ENCODE peak calls at places on chromosomes 3 and 15, in four cellular contexts. S is A549, G is K562, E is H1. I is an unnamed sample.

GRCh38 chr3:183299976-183300375 is 46.9 kb downstream of the B3GNT5 start:
- DNase-seq in G (no peak), E (no peak), S (no peak), I (no peak)

GRCh38 chr15:91264651-91265351 is 164.7 kb downstream of the SV2B start:
- DNase-seq in S (no peak), G (no peak), E (no peak), I (no peak)

GRCh38 chr3:99690761-99691369 is 52.5 kb downstream of the COL8A1 start:
- DNase-seq in S (no peak), E (no peak), G (no peak), I (no peak)

GRCh38 chr3:127671523-127672428 is 976 bp upstream of the ABTB1 start:
- DNase-seq in G (peak), S (no peak), E (peak), I (no peak)

GRCh38 chr3:183958775-183959174 is 58.9 kb downstream of the ABCC5 start:
- DNase-seq in E (no peak), G (no peak), S (no peak), I (no peak)

GRCh38 chr3:4584537-4585249 is 91.5 kb downstream of the ITPR1 start:
- DNase-seq in E (no peak), S (no peak), G (no peak), I (no peak)

GRCh38 chr15:68383161-68384074 is 48.5 kb downstream of the ITGA11 start:
- DNase-seq in S (peak), E (peak), G (peak), I (peak)

GRCh38 chr3:18246336-18247060 is 178.6 kb downstream of the SATB1 start:
- DNase-seq in G (no peak), E (no peak), S (no peak), I (no peak)

GRCh38 chr3:181326637-181327223 is 337.2 kb upstream of the DNAJC19 start:
- DNase-seq in E (no peak), G (peak), S (peak), I (peak)

GRCh38 chr15:55868707-55869106 is 124.7 kb downstream of the NEDD4 start:
- DNase-seq in S (peak), E (no peak), G (no peak), I (peak)

GRCh38 chr3:127820221-127820870 is 2.0 kb downstream of the MGLL start:
- DNase-seq in S (peak), E (no peak), G (no peak), I (no peak)

GRCh38 chr3:71710906-71711494 is 14.2 kb downstream of the EIF4E3 start:
- DNase-seq in S (peak), G (peak), E (no peak), I (peak)

GRCh38 chr3:21117397-21117796 is 633.6 kb downstream of the ZNF385D start:
- DNase-seq in G (no peak), E (no peak), S (no peak), I (no peak)

GRCh38 chr3:49703443-49703927 is 14.1 kb downstream of the RNF123 start:
- DNase-seq in S (peak), G (peak), E (peak), I (peak)

GRCh38 chr3:14210843-14211594 is 32.4 kb downstream of the LSM3 start:
- DNase-seq in G (no peak), E (no peak), S (no peak), I (no peak)

GRCh38 chr3:178367817-178368617 is 168.2 kb upstream of the KCNMB2 start:
- DNase-seq in E (no peak), S (no peak), G (no peak), I (no peak)

GRCh38 chr3:60192297-60193114 is 1058.7 kb downstream of the FHIT start:
- DNase-seq in E (no peak), G (no peak), S (no peak), I (no peak)

GRCh38 chr3:141699349-141699748 is 38.7 kb upstream of the RNF7 start:
- DNase-seq in E (no peak), G (no peak), S (no peak), I (no peak)

GRCh38 chr3:102415553-102415952 is 19.3 kb upstream of the ZPLD1 start:
- DNase-seq in E (no peak), G (no peak), S (no peak), I (no peak)

GRCh38 chr3:150635526-150635925 is 32.4 kb downstream of the SELENOT start:
- DNase-seq in E (no peak), G (no peak), S (no peak), I (no peak)

GRCh38 chr3:184405075-184406060 is 25.5 kb downstream of the CHRD start:
- DNase-seq in E (no peak), G (no peak), S (no peak), I (no peak)

GRCh38 chr3:51686512-51687215 is 15.6 kb downstream of the TEX264 start:
- DNase-seq in E (no peak), G (peak), S (no peak), I (no peak)

GRCh38 chr15:100832178-100832942 is 47.3 kb upstream of the ALDH1A3 start:
- DNase-seq in G (no peak), S (no peak), E (no peak), I (no peak)

GRCh38 chr3:179544981-179545645 is 17.6 kb upstream of the ACTL6A start:
- DNase-seq in G (no peak), E (no peak), S (no peak), I (no peak)

GRCh38 chr15:34437687-34438086 is at the start of gene GOLGA8A:
- DNase-seq in G (peak), S (no peak), E (peak), I (peak)

GRCh38 chr3:26622634-26623408 is at the start of gene LRRC3B:
- DNase-seq in G (no peak), S (no peak), E (peak), I (no peak)

GRCh38 chr15:85414037-85414436 is 33.6 kb downstream of the AKAP13 start:
- DNase-seq in E (no peak), S (no peak), G (no peak), I (no peak)

GRCh38 chr15:85412956-85413854 is 32.8 kb downstream of the AKAP13 start:
- DNase-seq in E (no peak), S (peak), G (no peak), I (peak)

GRCh38 chr15:85414991-85415390 is 34.6 kb downstream of the AKAP13 start:
- DNase-seq in G (no peak), E (no peak), S (no peak), I (no peak)

GRCh38 chr15:85414495-85414894 is 34.1 kb downstream of the AKAP13 start:
- DNase-seq in S (peak), E (no peak), G (no peak), I (no peak)

GRCh38 chr15:85411992-85412538 is 31.7 kb downstream of the AKAP13 start:
- DNase-seq in E (no peak), G (no peak), S (no peak), I (peak)
- TF ChIP-seq CEBPB in E (no peak), G (no peak), S (no peak), I (no peak)

GRCh38 chr3:187739561-187740445 is 5.5 kb downstream of the BCL6 start:
- DNase-seq in S (peak), E (peak), G (peak), I (no peak)

GRCh38 chr3:187741403-187742350 is 3.6 kb downstream of the BCL6 start:
- DNase-seq in G (peak), S (peak), E (peak), I (peak)

GRCh38 chr3:187739125-187739560 is 6.1 kb downstream of the BCL6 start:
- DNase-seq in E (peak), G (no peak), S (no peak), I (no peak)

GRCh38 chr3:187742351-187743171 is 2.7 kb downstream of the BCL6 start:
- DNase-seq in S (no peak), G (no peak), E (no peak), I (no peak)

GRCh38 chr3:187740446-187741399 is 4.5 kb downstream of the BCL6 start:
- DNase-seq in S (peak), E (peak), G (peak), I (no peak)
- TF ChIP-seq PHF8 in S (no peak), E (no peak), G (no peak), I (peak)

GRCh38 chr3:15845475-15845874 is 47.7 kb upstream of the ANKRD28 start:
- DNase-seq in S (no peak), E (no peak), G (no peak), I (no peak)
- TF ChIP-seq CEBPB in S (no peak), E (no peak), G (no peak), I (no peak)

DNA sequence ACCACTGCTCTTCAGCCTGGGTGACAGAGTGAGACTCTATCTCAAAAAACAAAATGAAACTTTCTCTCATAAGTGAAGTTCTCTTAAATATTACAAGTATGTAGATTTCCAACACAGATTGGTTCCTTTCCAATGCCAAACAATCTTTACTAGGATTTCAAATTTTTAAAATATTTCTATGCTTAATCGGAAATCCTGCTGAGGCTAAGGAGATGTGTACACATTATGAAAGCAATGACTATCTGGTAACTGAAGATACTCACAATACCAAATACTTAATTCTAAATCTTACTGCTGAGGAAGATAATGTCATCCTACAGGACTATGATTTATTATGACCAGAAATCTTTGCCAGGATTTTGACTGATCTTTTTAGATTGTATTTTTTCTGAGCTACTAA is 255.6 kb upstream of the ZNF717 start:
- DNase-seq in E (no peak), G (no peak), S (no peak), I (no peak)
- TF ChIP-seq PHF8 in E (no peak), G (no peak), S (no peak), I (no peak)

DNA sequence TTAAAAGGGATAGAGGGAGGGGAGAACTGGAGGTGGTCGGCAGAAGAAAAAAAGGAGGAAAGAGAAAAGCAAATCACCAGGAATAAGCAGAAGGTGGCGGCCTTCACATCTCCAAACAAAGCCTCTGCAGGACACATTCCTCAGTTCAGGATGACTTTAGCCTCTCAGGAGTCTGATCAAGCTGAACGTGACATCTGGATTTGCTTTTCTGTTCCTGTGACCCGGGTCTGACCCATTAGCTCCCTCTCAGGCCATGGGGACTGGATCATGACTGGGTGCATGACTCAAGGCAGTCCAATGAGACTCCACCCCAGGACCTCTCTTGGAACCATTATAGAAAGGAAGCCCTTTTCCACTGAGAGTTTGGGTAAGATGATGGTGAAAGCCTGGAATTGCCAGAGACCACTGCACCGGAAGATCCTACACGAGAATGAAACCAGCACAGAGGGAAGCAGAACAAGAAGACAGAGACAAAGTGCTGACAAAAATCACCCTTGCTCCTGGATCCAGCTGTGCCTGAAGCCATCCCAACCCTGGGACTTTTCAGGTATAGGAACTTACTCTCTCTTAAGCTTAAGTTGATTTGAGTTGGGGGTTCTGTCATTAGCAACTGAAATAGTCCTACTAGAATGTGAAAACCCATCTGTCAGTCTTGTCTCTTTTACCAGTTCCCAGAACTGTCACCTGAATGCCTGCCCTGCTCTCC is 45.4 kb upstream of the RAD18 start:
- DNase-seq in E (no peak), G (no peak), S (no peak), I (no peak)
- TF ChIP-seq CEBPB in E (no peak), G (no peak), S (no peak), I (no peak)

GRCh38 chr3:130850044-130850797 is 43.7 kb upstream of the ATP2C1 start:
- DNase-seq in E (no peak), S (peak), G (peak), I (no peak)
- TF ChIP-seq PHF8 in E (no peak), S (no peak), G (no peak), I (no peak)

DNA sequence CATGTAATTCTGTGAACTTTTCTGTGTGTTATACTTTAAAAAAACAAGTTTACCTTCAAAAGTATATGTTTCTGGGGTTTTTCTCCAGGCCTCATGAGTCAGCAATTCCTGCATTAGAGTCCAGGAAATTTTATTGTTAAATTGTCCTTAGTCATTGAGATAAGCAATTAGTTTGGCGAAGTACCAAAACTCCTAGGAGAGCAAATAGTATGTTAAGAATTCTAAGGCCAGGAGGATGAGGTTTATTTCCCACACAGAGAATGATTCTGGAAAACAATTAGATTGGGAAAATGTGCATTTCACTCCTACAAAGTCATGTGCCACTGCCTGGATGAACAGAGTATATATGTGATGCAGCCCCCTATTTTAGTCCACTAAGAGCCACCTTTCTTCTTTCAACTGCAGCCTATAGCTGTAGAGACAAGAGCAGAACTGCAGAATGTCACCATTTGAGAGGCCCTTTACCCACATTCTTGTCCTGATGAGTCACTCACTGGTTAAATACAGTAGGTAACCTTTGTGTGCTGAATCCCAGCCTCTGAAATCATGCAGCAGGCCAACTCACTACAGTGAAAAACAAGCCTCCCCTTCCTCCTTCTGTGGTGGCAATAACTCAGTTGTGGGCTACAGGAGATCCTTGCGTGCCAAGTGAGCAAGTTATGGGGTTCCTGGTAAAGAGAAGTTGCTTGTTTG is 452.8 kb upstream of the THBS1 start:
- DNase-seq in G (peak), S (peak), E (no peak), I (peak)
- TF ChIP-seq CEBPB in G (no peak), S (peak), E (no peak), I (no peak)

I was measured in HepG2.